ENCODE peak calls at places on chromosomes 13 and 19, in eight cellular contexts. V is DMS153, O is small intestine, P is H7, H is occipital lobe, J is DMS53, F is brain microvascular endothelial cell, Z is H54. K is an unnamed sample.

GRCh38 chr13:50916701-50917184 is 7.2 kb downstream of the RNASEH2B start:
- DNase-seq in V (no peak), O (no peak), P (no peak), H (no peak), J (peak), F (no peak), Z (no peak), K (no peak)

GRCh38 chr19:12796146-12797071 is 5.1 kb downstream of the JUNB start:
- DNase-seq in V (peak), O (peak), P (peak), H (peak), J (peak), F (peak), Z (no peak), K (peak)

GRCh38 chr19:13417054-13417453 is 89.2 kb downstream of the CACNA1A start:
- DNase-seq in V (no peak), O (no peak), P (no peak), H (no peak), J (no peak), F (no peak), Z (no peak), K (no peak)

GRCh38 chr19:3783660-3784584 is 2.3 kb downstream of the MATK start:
- DNase-seq in V (no peak), O (no peak), P (peak), H (no peak), J (peak), F (no peak), Z (no peak), K (no peak)

GRCh38 chr13:39364797-39365468 is 238.1 kb downstream of the LHFPL6 start:
- DNase-seq in V (peak), O (no peak), P (peak), H (no peak), J (peak), F (no peak), Z (no peak), K (no peak)

GRCh38 chr19:46605356-46605821 is 4.3 kb downstream of the CALM3 start:
- DNase-seq in V (no peak), O (no peak), P (peak), H (no peak), J (no peak), F (no peak), Z (no peak), K (no peak)

GRCh38 chr13:94707400-94708021 is 4.8 kb downstream of the SOX21 start:
- DNase-seq in V (peak), O (no peak), P (peak), H (no peak), J (no peak), F (no peak), Z (no peak), K (no peak)

GRCh38 chr13:101673360-101674105 is 221.1 kb downstream of the ITGBL1 start:
- DNase-seq in V (no peak), O (no peak), P (no peak), H (no peak), J (no peak), F (no peak), Z (no peak), K (no peak)

GRCh38 chr13:111541752-111542529 is 221.5 kb downstream of the TEX29 start:
- DNase-seq in V (no peak), O (no peak), P (no peak), H (no peak), J (no peak), F (no peak), Z (no peak), K (no peak)

GRCh38 chr13:99766641-99767045 is 204.9 kb downstream of the ZIC5 start:
- DNase-seq in V (no peak), O (no peak), P (peak), H (no peak), J (peak), F (peak), Z (no peak), K (no peak)

GRCh38 chr19:52722062-52723005 is 12.5 kb downstream of the ZNF611 start:
- DNase-seq in V (no peak), O (no peak), P (no peak), H (no peak), J (no peak), F (peak), Z (peak), K (no peak)

GRCh38 chr19:45716314-45717130 is 14.2 kb downstream of the FBXO46 start:
- DNase-seq in V (no peak), O (peak), P (peak), H (no peak), J (peak), F (no peak), Z (no peak), K (peak)

GRCh38 chr19:5052515-5052914 is 83.6 kb downstream of the KDM4B start:
- DNase-seq in V (no peak), O (no peak), P (peak), H (no peak), J (no peak), F (no peak), Z (no peak), K (no peak)

GRCh38 chr19:18683109-18683954 is at the start of gene CRTC1:
- DNase-seq in V (peak), O (peak), P (peak), H (peak), J (peak), F (peak), Z (peak), K (peak)

GRCh38 chr19:38385057-38385803 is 2.6 kb downstream of the GGN start:
- DNase-seq in V (no peak), O (no peak), P (no peak), H (no peak), J (no peak), F (no peak), Z (no peak), K (no peak)

GRCh38 chr13:36102721-36103120 is 28.5 kb downstream of the DCLK1 start:
- DNase-seq in V (no peak), O (no peak), P (no peak), H (no peak), J (no peak), F (no peak), Z (no peak), K (no peak)

GRCh38 chr13:24081388-24081787 is 79.1 kb upstream of the SPATA13 start:
- DNase-seq in V (no peak), O (no peak), P (no peak), H (no peak), J (no peak), F (peak), Z (no peak), K (no peak)